ENCODE peak calls at places on chromosomes 2 and 18, in four cellular contexts. W is neural progenitor cell; Q is activated CD8-positive, alpha-beta T cell treated with anti-CD3 and anti-CD28 coated beads for 36 hours; U is left ventricle myocardium inferior. S is an unnamed sample.

GRCh38 chr2:217966399-217967068 is 36.3 kb downstream of the TNS1 start:
- DNase-seq in W (no peak), Q (no peak), U (no peak), S (no peak)

GRCh38 chr2:43021791-43022500 is 204.5 kb downstream of the ZFP36L2 start:
- DNase-seq in W (peak), Q (peak), U (no peak), S (peak)

GRCh38 chr2:112183327-112184025 is 45.3 kb downstream of the FBLN7 start:
- DNase-seq in W (no peak), Q (peak), U (no peak), S (no peak)

GRCh38 chr2:239687441-239687840 is 286.6 kb upstream of the HDAC4 start:
- DNase-seq in W (no peak), Q (no peak), U (no peak), S (no peak)

GRCh38 chr2:39494784-39495251 is 57.7 kb upstream of the MAP4K3 start:
- DNase-seq in W (peak), Q (peak), U (no peak), S (no peak)

GRCh38 chr2:73109796-73110540 is 2.8 kb downstream of the RAB11FIP5 start:
- DNase-seq in W (no peak), Q (no peak), U (no peak), S (no peak)

GRCh38 chr18:61581578-61582204 is 248.5 kb downstream of the CDH20 start:
- DNase-seq in W (peak), Q (peak), U (peak), S (peak)

GRCh38 chr2:191913796-191914195 is 66.9 kb upstream of the CAVIN2 start:
- DNase-seq in W (no peak), Q (no peak), U (no peak), S (no peak)

GRCh38 chr2:220847006-220847405 is 725.1 kb downstream of the EPHA4 start:
- DNase-seq in W (no peak), Q (no peak), U (no peak), S (no peak)

GRCh38 chr2:9778012-9778411 is 65.3 kb upstream of the TAF1B start:
- DNase-seq in W (no peak), Q (no peak), U (no peak), S (no peak)
- TF ChIP-seq CTCF in W (peak), Q (no peak), U (peak), S (peak)

DNA sequence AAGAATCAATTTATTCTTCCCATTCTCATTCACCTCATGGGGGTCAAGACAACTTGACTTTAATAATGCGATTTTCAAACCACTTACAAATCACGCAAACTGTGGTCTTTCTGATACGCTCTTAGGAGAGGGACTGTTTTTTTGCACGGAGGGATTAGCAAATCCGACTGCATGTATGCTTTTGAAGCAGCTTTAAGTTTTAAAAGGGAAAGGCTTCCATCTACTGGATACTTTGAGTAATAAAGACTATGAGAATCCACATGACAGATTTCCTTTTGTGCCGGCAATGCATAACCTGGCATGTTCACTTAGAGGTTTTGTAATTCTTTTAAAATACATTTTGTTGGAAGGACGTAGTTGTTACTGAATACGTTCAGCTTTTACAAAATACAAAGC is 322.9 kb upstream of the KCNJ3 start:
- DNase-seq in W (peak), Q (no peak), U (no peak), S (no peak)
- TF ChIP-seq CTCF in W (peak), Q (no peak), U (peak), S (peak)

GRCh38 chr2:61793389-61793836 is 60.4 kb downstream of the FAM161A start:
- DNase-seq in W (peak), Q (peak), U (peak), S (peak)
- TF ChIP-seq CTCF in W (peak), Q (peak), U (peak), S (peak)

GRCh38 chr2:147420517-147420916 is 424.3 kb upstream of the ACVR2A start:
- DNase-seq in W (peak), Q (no peak), U (no peak), S (no peak)
- TF ChIP-seq CTCF in W (peak), Q (no peak), U (no peak), S (no peak)

S was measured in progenitor cell of endocrine pancreas.